ENCODE peak calls at places on chromosomes 3 and 15, in four cellular contexts. O is activated naive CD4-positive, alpha-beta T cell treated with anti-CD3 and anti-CD28 coated beads for 36 hours; A is ecto neural progenitor cell; G is NT2/D1. M is an unnamed sample.

GRCh38 chr3:37546876-37547275 is 314.8 kb upstream of the CTDSPL start:
- DNase-seq in G (no peak), A (no peak), O (no peak), M (peak)

GRCh38 chr3:18751514-18751913 is 326.4 kb upstream of the SATB1 start:
- DNase-seq in G (no peak), O (no peak), A (no peak), M (no peak)

GRCh38 chr3:150733936-150734794 is 28.8 kb downstream of the SIAH2 start:
- DNase-seq in A (no peak), G (no peak), O (no peak), M (peak)

GRCh38 chr15:65248506-65248905 is 37.2 kb upstream of the CILP start:
- DNase-seq in A (no peak), O (no peak), G (peak), M (no peak)

GRCh38 chr3:53252105-53252946 is 3.5 kb downstream of the TKT start:
- DNase-seq in O (no peak), A (no peak), G (no peak), M (no peak)

GRCh38 chr3:141442914-141443313 is 43.9 kb upstream of the RASA2 start:
- DNase-seq in O (no peak), A (peak), G (no peak), M (no peak)

GRCh38 chr3:129549006-129549800 is 6.2 kb downstream of the H1-8 start:
- DNase-seq in G (no peak), A (no peak), O (no peak), M (no peak)

GRCh38 chr3:124064050-124064449 is 72.1 kb upstream of the ROPN1 start:
- DNase-seq in O (no peak), G (no peak), A (no peak), M (no peak)

GRCh38 chr3:162141232-162141631 is 644.6 kb downstream of the OTOL1 start:
- DNase-seq in O (no peak), A (no peak), G (no peak), M (peak)

GRCh38 chr3:9278085-9278484 is 28.6 kb upstream of the SRGAP3 start:
- DNase-seq in G (no peak), A (no peak), O (no peak), M (no peak)

GRCh38 chr3:112470791-112471190 is 28.5 kb downstream of the BTLA start:
- DNase-seq in A (no peak), O (no peak), G (no peak), M (peak)

GRCh38 chr3:28949580-28949979 is 331.3 kb upstream of the RBMS3 start:
- DNase-seq in G (no peak), O (no peak), A (no peak), M (no peak)

GRCh38 chr15:88331291-88331690 is 74.8 kb upstream of the NTRK3 start:
- DNase-seq in O (peak), G (peak), A (peak), M (peak)

GRCh38 chr15:71780349-71780976 is 29.9 kb upstream of the NR2E3 start:
- DNase-seq in A (no peak), O (peak), G (peak), M (peak)

GRCh38 chr3:72245183-72245811 is 460.3 kb upstream of the PROK2 start:
- DNase-seq in G (no peak), A (no peak), O (no peak), M (no peak)

GRCh38 chr15:101501703-101502373 is 12.3 kb upstream of the PCSK6 start:
- DNase-seq in A (peak), O (peak), G (no peak), M (peak)